ENCODE peak calls at places on chromosomes 12 and 14, in ten cellular contexts. X, C, E, N, L, B, Q, Y, W and P are unnamed samples.

GRCh38 chr14:79825046-79825521 is 386.2 kb downstream of the DIO2 start:
- DNase-seq in X (no peak), C (no peak), E (no peak), N (no peak), L (no peak), B (no peak), Q (peak; percentile 89), Y (peak; percentile 51), W (no peak), P (no peak)

GRCh38 chr12:5969974-5970690 is 25.1 kb upstream of the ANO2 start:
- DNase-seq in X (no peak), C (no peak), E (no peak), N (no peak), L (no peak), B (no peak), Q (no peak), Y (no peak), W (no peak), P (no peak)

GRCh38 chr14:29077916-29078315 is 311.3 kb downstream of the FOXG1 start:
- DNase-seq in X (no peak), C (no peak), E (no peak), N (no peak), L (no peak), B (no peak), Q (no peak), Y (no peak), W (no peak), P (no peak)

GRCh38 chr12:111991535-111991934 is 21.4 kb downstream of the TMEM116 start:
- DNase-seq in X (no peak), C (no peak), E (no peak), N (no peak), L (no peak), B (no peak), Q (no peak), Y (no peak), W (no peak), P (no peak)

GRCh38 chr12:120797677-120798642 is 72.3 kb downstream of the ACADS start:
- DNase-seq in X (no peak), C (no peak), E (no peak), N (no peak), L (peak; percentile 53), B (no peak), Q (no peak), Y (no peak), W (no peak), P (no peak)

GRCh38 chr12:503111-503761 is 43.5 kb downstream of the B4GALNT3 start:
- DNase-seq in X (no peak), C (no peak), E (no peak), N (no peak), L (no peak), B (no peak), Q (no peak), Y (peak; percentile 74), W (no peak), P (peak; percentile 88)

GRCh38 chr12:47757840-47758583 is 668 bp downstream of the RAPGEF3 start:
- DNase-seq in X (no peak), C (peak; percentile 21), E (no peak), N (no peak), L (no peak), B (no peak), Q (no peak), Y (no peak), W (no peak), P (no peak)

GRCh38 chr12:19434538-19434937 is 4.8 kb upstream of the AEBP2 start:
- DNase-seq in X (no peak), C (no peak), E (no peak), N (no peak), L (peak; percentile 57), B (no peak), Q (no peak), Y (no peak), W (no peak), P (no peak)

GRCh38 chr14:56905282-56905681 is 95.0 kb upstream of the OTX2 start:
- DNase-seq in X (no peak), C (no peak), E (no peak), N (no peak), L (no peak), B (no peak), Q (no peak), Y (no peak), W (no peak), P (no peak)

GRCh38 chr14:59278111-59278510 is 89.6 kb downstream of the DAAM1 start:
- DNase-seq in X (no peak), C (no peak), E (peak; percentile 89), N (peak; percentile 90), L (no peak), B (no peak), Q (peak; percentile 95), Y (peak; percentile 96), W (no peak), P (peak; percentile 67)

GRCh38 chr12:16225692-16226091 is 51.8 kb downstream of the SLC15A5 start:
- DNase-seq in X (no peak), C (no peak), E (no peak), N (no peak), L (no peak), B (no peak), Q (no peak), Y (no peak), W (no peak), P (peak; percentile 87)

GRCh38 chr12:49609059-49609874 is 3.8 kb upstream of the FAM186B start:
- DNase-seq in X (no peak), C (no peak), E (no peak), N (no peak), L (no peak), B (no peak), Q (no peak), Y (no peak), W (no peak), P (no peak)

GRCh38 chr14:97780804-97781203 is 983.6 kb downstream of the VRK1 start:
- DNase-seq in X (no peak), C (no peak), E (no peak), N (no peak), L (no peak), B (no peak), Q (no peak), Y (no peak), W (no peak), P (no peak)

GRCh38 chr12:913919-914718 is 35.4 kb downstream of the RAD52 start:
- DNase-seq in X (no peak), C (no peak), E (peak; percentile 70), N (peak; percentile 89), L (no peak), B (no peak), Q (peak; percentile 87), Y (peak; percentile 96), W (no peak), P (no peak)

GRCh38 chr14:81980601-81981310 is 447.1 kb upstream of the SEL1L start:
- DNase-seq in X (no peak), C (no peak), E (no peak), N (no peak), L (no peak), B (no peak), Q (no peak), Y (no peak), W (no peak), P (no peak)

GRCh38 chr12:56677680-56678079 is 10.4 kb downstream of the PTGES3 start:
- DNase-seq in X (no peak), C (no peak), E (no peak), N (no peak), L (peak; percentile 64), B (no peak), Q (no peak), Y (no peak), W (no peak), P (no peak)

GRCh38 chr12:55955800-55956508 is 9.9 kb downstream of the PMEL start:
- DNase-seq in X (peak; percentile 27), C (no peak), E (no peak), N (peak; percentile 46), L (peak; percentile 44), B (peak; percentile 34), Q (peak; percentile 71), Y (peak; percentile 80), W (peak; percentile 68), P (no peak)

GRCh38 chr12:110627500-110628195 is 13.7 kb downstream of the TCTN1 start:
- DNase-seq in X (no peak), C (no peak), E (no peak), N (no peak), L (no peak), B (no peak), Q (no peak), Y (no peak), W (peak; percentile 71), P (no peak)

GRCh38 chr12:104827587-104827986 is 130.5 kb downstream of the SLC41A2 start:
- DNase-seq in X (no peak), C (peak; percentile 29), E (no peak), N (no peak), L (no peak), B (no peak), Q (peak; percentile 12), Y (no peak), W (peak; percentile 69), P (no peak)

GRCh38 chr12:51951843-51952722 is 584 bp downstream of the ACVR1B start:
- DNase-seq in X (peak; percentile 6), C (peak; percentile 75), E (no peak), N (no peak), L (no peak), B (no peak), Q (no peak), Y (no peak), W (peak; percentile 67), P (peak; percentile 39)

GRCh38 chr14:68633131-68633991 is 159.5 kb downstream of the ZFP36L1 start:
- DNase-seq in X (no peak), C (no peak), E (no peak), N (peak; percentile 22), L (no peak), B (no peak), Q (peak; percentile 57), Y (no peak), W (no peak), P (peak; percentile 97)

GRCh38 chr14:51939211-51939705 is 50.1 kb upstream of the RTRAF start:
- DNase-seq in X (no peak), C (no peak), E (no peak), N (no peak), L (no peak), B (no peak), Q (no peak), Y (no peak), W (no peak), P (peak; percentile 62)

GRCh38 chr14:39505812-39506211 is 73.6 kb upstream of the FBXO33 start:
- DNase-seq in X (no peak), C (no peak), E (no peak), N (no peak), L (no peak), B (no peak), Q (no peak), Y (no peak), W (no peak), P (no peak)

GRCh38 chr12:92503977-92504966 is 198.5 kb upstream of the PLEKHG7 start:
- DNase-seq in X (no peak), C (peak; percentile 67), E (no peak), N (no peak), L (no peak), B (no peak), Q (no peak), Y (no peak), W (no peak), P (peak; percentile 24)

GRCh38 chr14:96863327-96863985 is 66.3 kb downstream of the VRK1 start:
- DNase-seq in X (no peak), C (peak; percentile 59), E (no peak), N (no peak), L (no peak), B (no peak), Q (no peak), Y (no peak), W (no peak), P (no peak)